ENCODE peak calls at places on chromosome 16, in seven cellular contexts. One of them, this sample, is unnamed.
A peak's percentile ranks its signal among the peaks of the same experiment; 100 is the strongest.

GRCh38 chr16:77171750-77172635 is 19.0 kb upstream of the MON1B start:
- DNase-seq in sigmoid colon: no peak
- DNase-seq in T-helper 2 cell: no peak
- DNase-seq in substantia nigra: no peak
- DNase-seq in NCI-H2171: peak; percentile 66
- DNase-seq in skeletal muscle cell: peak; percentile 15
- DNase-seq in SK-N-MC: no peak
- DNase-seq in this sample: peak; percentile 61

GRCh38 chr16:49781401-49781800 is 74.5 kb downstream of the ZNF423 start:
- DNase-seq in sigmoid colon: no peak
- DNase-seq in T-helper 2 cell: no peak
- DNase-seq in substantia nigra: no peak
- DNase-seq in NCI-H2171: no peak
- DNase-seq in skeletal muscle cell: no peak
- DNase-seq in SK-N-MC: no peak
- DNase-seq in this sample: no peak

GRCh38 chr16:87297407-87297806 is 19.8 kb downstream of the C16orf95 start:
- DNase-seq in sigmoid colon: no peak
- DNase-seq in T-helper 2 cell: no peak
- DNase-seq in substantia nigra: no peak
- DNase-seq in NCI-H2171: no peak
- DNase-seq in skeletal muscle cell: no peak
- DNase-seq in SK-N-MC: no peak
- DNase-seq in this sample: peak; percentile 19

GRCh38 chr16:46947900-46948547 is 25.4 kb downstream of the DNAJA2 start:
- DNase-seq in sigmoid colon: no peak
- DNase-seq in T-helper 2 cell: no peak
- DNase-seq in substantia nigra: no peak
- DNase-seq in NCI-H2171: peak; percentile 4
- DNase-seq in skeletal muscle cell: peak; percentile 3
- DNase-seq in SK-N-MC: no peak
- DNase-seq in this sample: peak; percentile 70

GRCh38 chr16:23432176-23433128 is 20.5 kb downstream of the COG7 start:
- DNase-seq in sigmoid colon: no peak
- DNase-seq in T-helper 2 cell: no peak
- DNase-seq in substantia nigra: no peak
- DNase-seq in NCI-H2171: no peak
- DNase-seq in skeletal muscle cell: no peak
- DNase-seq in SK-N-MC: no peak
- DNase-seq in this sample: no peak

GRCh38 chr16:15445450-15445849 is 11.1 kb downstream of the BMERB1 start:
- DNase-seq in sigmoid colon: no peak
- DNase-seq in T-helper 2 cell: no peak
- DNase-seq in substantia nigra: no peak
- DNase-seq in NCI-H2171: no peak
- DNase-seq in skeletal muscle cell: no peak
- DNase-seq in SK-N-MC: no peak
- DNase-seq in this sample: no peak

GRCh38 chr16:84509032-84509950 is 4.8 kb upstream of the MEAK7 start:
- DNase-seq in sigmoid colon: peak; percentile 55
- DNase-seq in T-helper 2 cell: no peak
- DNase-seq in substantia nigra: no peak
- DNase-seq in NCI-H2171: no peak
- DNase-seq in skeletal muscle cell: no peak
- DNase-seq in SK-N-MC: no peak
- DNase-seq in this sample: no peak

GRCh38 chr16:49697631-49698030 is 158.3 kb downstream of the ZNF423 start:
- DNase-seq in sigmoid colon: no peak
- DNase-seq in T-helper 2 cell: no peak
- DNase-seq in substantia nigra: no peak
- DNase-seq in NCI-H2171: no peak
- DNase-seq in skeletal muscle cell: no peak
- DNase-seq in SK-N-MC: no peak
- DNase-seq in this sample: no peak

GRCh38 chr16:10754941-10755340 is 11.3 kb downstream of the NUBP1 start:
- DNase-seq in sigmoid colon: no peak
- DNase-seq in T-helper 2 cell: no peak
- DNase-seq in substantia nigra: no peak
- DNase-seq in NCI-H2171: no peak
- DNase-seq in skeletal muscle cell: no peak
- DNase-seq in SK-N-MC: no peak
- DNase-seq in this sample: peak; percentile 63

GRCh38 chr16:48155926-48156789 is at the start of gene ABCC12:
- DNase-seq in sigmoid colon: no peak
- DNase-seq in T-helper 2 cell: no peak
- DNase-seq in substantia nigra: no peak
- DNase-seq in NCI-H2171: no peak
- DNase-seq in skeletal muscle cell: no peak
- DNase-seq in SK-N-MC: no peak
- DNase-seq in this sample: no peak

GRCh38 chr16:64864232-64864803 is 257.5 kb downstream of the CDH11 start:
- DNase-seq in sigmoid colon: no peak
- DNase-seq in T-helper 2 cell: no peak
- DNase-seq in substantia nigra: no peak
- DNase-seq in NCI-H2171: peak; percentile 80
- DNase-seq in skeletal muscle cell: peak; percentile 93
- DNase-seq in SK-N-MC: peak; percentile 14
- DNase-seq in this sample: peak; percentile 2

GRCh38 chr16:80027007-80027965 is 426.7 kb upstream of the MAF start:
- DNase-seq in sigmoid colon: peak; percentile 80
- DNase-seq in T-helper 2 cell: no peak
- DNase-seq in substantia nigra: peak; percentile 16
- DNase-seq in NCI-H2171: no peak
- DNase-seq in skeletal muscle cell: peak; percentile 80
- DNase-seq in SK-N-MC: no peak
- DNase-seq in this sample: peak; percentile 95

GRCh38 chr16:79049040-79049439 is 551.5 kb downstream of the MAF start:
- DNase-seq in sigmoid colon: no peak
- DNase-seq in T-helper 2 cell: no peak
- DNase-seq in substantia nigra: no peak
- DNase-seq in NCI-H2171: peak; percentile 67
- DNase-seq in skeletal muscle cell: no peak
- DNase-seq in SK-N-MC: no peak
- DNase-seq in this sample: no peak

GRCh38 chr16:85402910-85403692 is 210.0 kb upstream of the GSE1 start:
- DNase-seq in sigmoid colon: peak; percentile 69
- DNase-seq in T-helper 2 cell: no peak
- DNase-seq in substantia nigra: no peak
- DNase-seq in NCI-H2171: no peak
- DNase-seq in skeletal muscle cell: peak; percentile 62
- DNase-seq in SK-N-MC: no peak
- DNase-seq in this sample: peak; percentile 87

GRCh38 chr16:19274178-19274797 is 11.2 kb upstream of the CLEC19A start:
- DNase-seq in sigmoid colon: no peak
- DNase-seq in T-helper 2 cell: no peak
- DNase-seq in substantia nigra: peak; percentile 14
- DNase-seq in NCI-H2171: no peak
- DNase-seq in skeletal muscle cell: no peak
- DNase-seq in SK-N-MC: no peak
- DNase-seq in this sample: no peak

GRCh38 chr16:15643453-15644305 is 725 bp upstream of the MARF1 start:
- DNase-seq in sigmoid colon: no peak
- DNase-seq in T-helper 2 cell: no peak
- DNase-seq in substantia nigra: no peak
- DNase-seq in NCI-H2171: peak; percentile 75
- DNase-seq in skeletal muscle cell: no peak
- DNase-seq in SK-N-MC: peak; percentile 55
- DNase-seq in this sample: peak; percentile 76

GRCh38 chr16:24419709-24420108 is 119.7 kb upstream of the RBBP6 start:
- DNase-seq in sigmoid colon: no peak
- DNase-seq in T-helper 2 cell: no peak
- DNase-seq in substantia nigra: no peak
- DNase-seq in NCI-H2171: no peak
- DNase-seq in skeletal muscle cell: no peak
- DNase-seq in SK-N-MC: peak; percentile 95
- DNase-seq in this sample: no peak